ENCODE peak calls at places on chromosomes 16 and 17, in seven cellular contexts. O is mesendoderm, P is fibroblast of lung, Y is neural progenitor cell, W is MM.1S, K is IMR-90, N is HCT116. Z is an unnamed sample.

GRCh38 chr17:7252176-7253043 is at the start of gene ELP5:
- DNase-seq in W (peak), N (peak), K (peak), P (peak), Y (peak), O (peak), Z (peak)

GRCh38 chr16:79949417-79949816 is 348.9 kb upstream of the MAF start:
- DNase-seq in P (no peak), O (no peak), K (no peak), N (no peak), W (peak), Y (no peak), Z (no peak)

GRCh38 chr16:15403392-15403995 is 7.9 kb downstream of the MPV17L start:
- DNase-seq in W (no peak), Y (no peak), N (no peak), K (no peak), P (no peak), O (peak), Z (peak)

GRCh38 chr16:85396879-85397871 is 215.9 kb upstream of the GSE1 start:
- DNase-seq in W (no peak), Y (no peak), O (no peak), N (no peak), K (no peak), P (no peak), Z (peak)

GRCh38 chr17:73705594-73705993 is 61.3 kb upstream of the SDK2 start:
- DNase-seq in O (no peak), P (peak), N (no peak), Y (no peak), W (no peak), K (peak), Z (no peak)

GRCh38 chr16:21608647-21609328 is 9.4 kb downstream of the METTL9 start:
- DNase-seq in N (no peak), W (no peak), K (no peak), Y (peak), P (no peak), O (no peak), Z (no peak)

GRCh38 chr17:49597928-49598655 is 22.4 kb downstream of the NXPH3 start:
- DNase-seq in K (peak), N (no peak), O (no peak), W (no peak), Y (no peak), P (no peak), Z (no peak)

GRCh38 chr17:78442648-78443128 is 64.2 kb downstream of the PGS1 start:
- DNase-seq in N (no peak), O (no peak), Y (no peak), K (peak), W (no peak), P (peak), Z (no peak)

GRCh38 chr17:47982645-47983440 is 11.9 kb downstream of the CDK5RAP3 start:
- DNase-seq in Y (no peak), N (no peak), K (no peak), P (no peak), O (no peak), W (no peak), Z (no peak)

GRCh38 chr17:178292-179065 is 3.0 kb downstream of the DOC2B start:
- DNase-seq in O (no peak), Y (no peak), P (no peak), K (no peak), W (no peak), N (no peak), Z (no peak)

GRCh38 chr17:49362723-49363117 is 670 bp upstream of the ZNF652 start:
- DNase-seq in W (no peak), N (no peak), K (no peak), P (no peak), Y (no peak), O (no peak), Z (peak)

GRCh38 chr16:22195695-22196558 is 10.2 kb upstream of the EEF2K start:
- DNase-seq in P (peak), O (peak), Y (peak), N (peak), W (peak), K (peak), Z (peak)

GRCh38 chr16:84408314-84408690 is 40.0 kb downstream of the ATP2C2 start:
- DNase-seq in K (no peak), W (no peak), P (no peak), Y (no peak), O (no peak), N (no peak), Z (no peak)

GRCh38 chr16:19582050-19582784 is 26.7 kb downstream of the VPS35L start:
- DNase-seq in O (no peak), W (no peak), P (no peak), K (no peak), Y (no peak), N (no peak), Z (no peak)

GRCh38 chr17:72342582-72343527 is 222.0 kb downstream of the SOX9 start:
- DNase-seq in W (no peak), N (no peak), Y (no peak), O (peak), K (no peak), P (no peak), Z (no peak)

GRCh38 chr16:57071840-57072541 is 20.4 kb upstream of the CPNE2 start:
- DNase-seq in W (peak), O (no peak), P (peak), K (peak), Y (no peak), N (peak), Z (no peak)

GRCh38 chr17:45038771-45039634 is 12.4 kb downstream of the DCAKD start:
- DNase-seq in Y (no peak), K (no peak), W (no peak), N (no peak), O (no peak), P (no peak), Z (no peak)

GRCh38 chr17:66829386-66829864 is 5.5 kb upstream of the CACNG5 start:
- DNase-seq in K (peak), Y (peak), P (peak), W (no peak), O (peak), N (no peak), Z (no peak)

GRCh38 chr17:57305918-57306317 is 49.6 kb downstream of the MSI2 start:
- DNase-seq in O (no peak), K (no peak), N (no peak), Y (no peak), W (no peak), P (no peak), Z (peak)

GRCh38 chr16:49749816-49750215 is 106.1 kb downstream of the ZNF423 start:
- DNase-seq in P (no peak), K (no peak), N (no peak), O (no peak), W (no peak), Y (no peak), Z (no peak)

GRCh38 chr17:16873654-16874035 is 98.3 kb downstream of the TNFRSF13B start:
- DNase-seq in P (no peak), W (no peak), N (no peak), K (no peak), Y (no peak), O (no peak), Z (no peak)

GRCh38 chr16:31355701-31356100 is 725 bp downstream of the ITGAX start:
- DNase-seq in P (no peak), K (no peak), Y (no peak), N (no peak), W (no peak), O (no peak), Z (no peak)

GRCh38 chr16:66858740-66859396 is 14.7 kb downstream of the CA7 start:
- DNase-seq in O (no peak), Y (no peak), N (peak), K (peak), W (no peak), P (peak), Z (no peak)

GRCh38 chr16:23835390-23836077 is at the start of gene PRKCB:
- DNase-seq in P (peak), W (peak), K (peak), O (peak), N (no peak), Y (peak), Z (peak)

DNA sequence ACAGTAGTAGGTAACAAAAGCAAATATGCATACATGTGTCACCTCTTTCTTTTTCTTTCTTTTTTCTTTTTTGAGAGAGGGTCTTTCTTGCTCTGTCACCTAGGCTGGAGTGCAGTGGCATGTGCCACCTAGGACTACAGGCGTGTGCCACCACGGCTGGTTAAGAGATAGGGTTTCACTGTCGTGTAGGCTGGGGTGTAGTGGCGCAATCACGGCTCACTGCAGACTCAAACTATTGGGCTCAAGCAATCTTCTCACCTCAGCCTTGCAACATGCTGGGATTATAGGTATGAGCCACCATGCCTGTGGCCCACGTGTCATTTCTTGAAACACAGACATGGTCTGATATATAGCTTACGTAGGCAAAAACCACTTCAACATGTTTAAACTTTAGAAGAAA is 397.7 kb upstream of the PMFBP1 start:
- DNase-seq in W (no peak), N (no peak), O (peak), K (no peak), P (no peak), Y (no peak), Z (no peak)
- H3K9ac ChIP-seq in W (no peak), N (no peak), O (no peak), K (no peak), P (no peak), Y (no peak), Z (no peak)

GRCh38 chr17:46790216-46790615 is 28.3 kb downstream of the WNT3 start:
- DNase-seq in W (no peak), P (no peak), O (no peak), K (no peak), N (no peak), Y (no peak), Z (no peak)
- H3K4me2 ChIP-seq in W (no peak), P (no peak), O (no peak), K (no peak), N (no peak), Y (no peak), Z (no peak)

GRCh38 chr17:74737299-74738050 is 419 bp downstream of the RAB37 start:
- DNase-seq in N (peak), Y (peak), K (no peak), P (no peak), O (peak), W (peak), Z (peak)
- H3K9ac ChIP-seq in N (peak), Y (no peak), K (no peak), P (no peak), O (peak), W (peak), Z (no peak)

DNA sequence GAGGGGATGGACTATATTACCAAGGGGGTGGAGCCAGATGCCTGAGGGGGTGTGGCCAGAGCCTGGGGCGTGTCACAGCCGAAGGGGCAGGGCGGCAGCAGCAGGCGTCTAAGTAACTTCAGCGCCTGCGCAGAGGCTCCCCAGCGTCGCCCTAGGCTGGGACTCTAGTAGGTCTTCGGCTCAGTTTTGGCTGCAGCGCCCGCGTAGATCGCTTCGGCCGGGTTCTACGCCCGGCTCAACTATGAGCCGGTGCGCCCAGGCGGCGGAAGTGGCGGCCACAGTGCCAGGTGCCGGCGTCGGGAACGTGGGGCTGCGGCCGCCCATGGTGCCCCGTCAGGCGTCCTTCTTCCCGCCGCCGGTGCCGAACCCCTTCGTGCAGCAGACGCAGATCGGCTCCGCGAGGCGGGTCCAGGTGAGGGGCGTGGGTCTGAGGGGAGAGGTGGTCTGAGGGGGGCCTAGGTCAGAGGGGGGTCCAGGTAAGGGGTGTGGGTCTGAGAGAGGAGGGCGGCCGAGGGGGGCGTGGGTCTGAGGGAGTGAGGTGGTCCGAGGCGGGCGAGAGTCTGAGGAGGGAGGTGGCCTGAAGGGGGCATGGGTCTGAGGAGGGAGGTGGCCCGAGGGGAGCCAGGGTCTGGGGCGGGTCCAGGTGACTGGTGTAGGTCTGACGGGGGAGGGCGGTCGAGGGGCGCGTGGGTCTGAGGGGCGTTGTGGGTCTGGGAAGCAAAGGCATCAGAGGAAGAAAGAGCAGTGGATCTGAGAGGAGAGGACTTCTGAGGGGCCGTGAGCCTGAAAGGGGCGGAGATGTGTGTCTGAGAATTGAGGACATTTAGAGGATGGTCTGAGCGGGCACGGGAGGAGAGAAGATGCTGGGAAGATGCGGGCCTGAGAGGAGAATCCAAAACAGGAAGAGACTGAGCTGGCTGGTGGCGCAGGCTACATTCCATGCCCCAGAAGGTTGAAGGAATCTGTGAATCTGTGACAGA is at the start of gene LPCAT2:
- DNase-seq in W (peak), N (peak), Y (peak), O (peak), K (peak), P (peak), Z (no peak)
- H3K4me2 ChIP-seq in W (peak), N (peak), Y (peak), O (peak), K (peak), P (peak), Z (no peak)

GRCh38 chr17:5892897-5893656 is 177.1 kb upstream of the WSCD1 start:
- DNase-seq in N (no peak), K (no peak), Y (peak), O (no peak), P (no peak), W (no peak), Z (no peak)

GRCh38 chr17:5897320-5897911 is 172.8 kb upstream of the WSCD1 start:
- DNase-seq in P (no peak), K (no peak), N (no peak), Y (peak), W (no peak), O (peak), Z (no peak)

GRCh38 chr17:5896215-5896614 is 174.0 kb upstream of the WSCD1 start:
- DNase-seq in O (no peak), Y (no peak), W (no peak), K (no peak), N (no peak), P (no peak), Z (no peak)

GRCh38 chr17:5898406-5898805 is 171.8 kb upstream of the WSCD1 start:
- DNase-seq in K (no peak), Y (no peak), W (no peak), P (no peak), N (no peak), O (no peak), Z (no peak)

GRCh38 chr17:5893741-5894140 is 176.4 kb upstream of the WSCD1 start:
- DNase-seq in Y (no peak), W (no peak), K (no peak), N (no peak), P (no peak), O (no peak), Z (no peak)
- H3K9ac ChIP-seq in Y (no peak), W (no peak), K (no peak), N (no peak), P (no peak), O (no peak), Z (no peak)

GRCh38 chr16:11503566-11503965 is 83.2 kb downstream of the LITAF start:
- DNase-seq in N (no peak), P (no peak), W (no peak), K (no peak), O (no peak), Y (no peak), Z (no peak)
- H3K4me2 ChIP-seq in N (no peak), P (no peak), W (no peak), K (no peak), O (no peak), Y (no peak), Z (no peak)

DNA sequence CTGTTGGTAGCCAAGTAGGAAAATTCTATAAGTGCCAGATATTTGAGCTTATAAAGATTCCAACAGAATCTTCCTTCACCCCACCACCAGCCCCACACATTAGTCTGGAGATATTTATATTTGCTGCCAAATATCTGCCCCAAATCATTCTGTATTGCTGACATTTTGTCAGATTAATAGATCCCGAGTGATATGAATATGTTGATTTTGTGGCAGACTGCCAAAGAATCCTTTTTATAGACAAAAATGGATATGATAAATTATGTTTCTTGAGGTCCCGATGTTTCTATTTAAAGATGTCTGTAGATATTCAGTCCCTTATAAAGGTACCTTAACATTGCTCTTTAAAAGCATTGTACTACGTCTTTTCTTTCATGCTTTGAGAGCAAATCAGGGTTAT is 162.2 kb upstream of the KCNJ16 start:
- DNase-seq in N (no peak), P (no peak), O (no peak), W (no peak), Y (no peak), K (no peak), Z (peak)
- H3K9ac ChIP-seq in N (no peak), P (no peak), O (no peak), W (no peak), Y (no peak), K (peak), Z (peak)

Z was measured in Karpas-422.